ENCODE peak calls at places on chromosomes 11 and 22, in nine cellular contexts. F, G, Y, X, L, C, U, P and E are unnamed samples.

GRCh38 chr22:37479196-37479595 is 7.0 kb downstream of the MFNG start:
- DNase-seq in Y (no peak), C (no peak), X (no peak), F (no peak), L (no peak), P (no peak), G (no peak), U (no peak), E (no peak)

GRCh38 chr11:91871791-91872190 is 352.8 kb upstream of the FAT3 start:
- DNase-seq in C (no peak), U (no peak), Y (no peak), X (no peak), G (no peak), P (no peak), L (no peak), F (no peak), E (no peak)

GRCh38 chr11:117249571-117249970 is 17.1 kb downstream of the RNF214 start:
- DNase-seq in G (no peak), L (no peak), C (no peak), P (no peak), F (no peak), Y (no peak), X (no peak), U (no peak), E (no peak)

GRCh38 chr11:44987506-44987905 is 36.8 kb upstream of the TP53I11 start:
- DNase-seq in Y (no peak), L (no peak), C (no peak), U (no peak), F (no peak), X (no peak), G (no peak), P (no peak), E (no peak)

GRCh38 chr22:31496735-31497146 is 405 bp downstream of the SFI1 start:
- DNase-seq in X (no peak), L (no peak), P (no peak), F (no peak), Y (no peak), G (no peak), U (no peak), C (no peak), E (no peak)

GRCh38 chr22:20092477-20092854 is 12.4 kb downstream of the DGCR8 start:
- DNase-seq in C (no peak), F (no peak), U (no peak), P (no peak), L (no peak), X (no peak), G (no peak), Y (no peak), E (no peak)

GRCh38 chr11:12161137-12161536 is 50.7 kb downstream of the MICAL2 start:
- DNase-seq in Y (no peak), C (no peak), L (no peak), U (no peak), G (no peak), P (no peak), X (no peak), F (no peak), E (no peak)

GRCh38 chr11:86896486-86896885 is 58.7 kb downstream of the FZD4 start:
- DNase-seq in Y (peak), G (no peak), L (no peak), U (no peak), X (no peak), P (no peak), F (no peak), C (no peak), E (no peak)

GRCh38 chr11:93484716-93485115 is 58.5 kb downstream of the SMCO4 start:
- DNase-seq in G (no peak), F (no peak), C (no peak), L (no peak), P (no peak), Y (peak), X (no peak), U (no peak), E (peak)

GRCh38 chr11:119144825-119145476 is 3.9 kb upstream of the ABCG4 start:
- DNase-seq in U (peak), X (peak), P (peak), L (peak), C (peak), F (peak), G (peak), Y (peak), E (no peak)

GRCh38 chr11:117328414-117329010 is 858 bp downstream of the CEP164 start:
- DNase-seq in G (no peak), X (peak), F (no peak), C (no peak), L (peak), P (no peak), Y (peak), U (no peak), E (no peak)

GRCh38 chr11:80873309-80873999 is 1432.6 kb upstream of the TENM4 start:
- DNase-seq in C (no peak), U (no peak), G (no peak), X (no peak), L (no peak), P (no peak), Y (no peak), F (no peak), E (no peak)

GRCh38 chr11:47616726-47617416 is 22.7 kb upstream of the C1QTNF4 start:
- DNase-seq in F (no peak), Y (peak), X (no peak), L (peak), G (no peak), P (peak), C (peak), U (peak), E (no peak)

GRCh38 chr11:86551693-86552092 is 120.7 kb downstream of the ME3 start:
- DNase-seq in X (no peak), Y (no peak), C (no peak), F (no peak), P (no peak), G (no peak), U (peak), L (no peak), E (no peak)

GRCh38 chr11:121416909-121417567 is 35.1 kb upstream of the SORL1 start:
- DNase-seq in Y (peak), X (peak), F (no peak), L (peak), U (no peak), P (no peak), C (peak), G (peak), E (peak)

GRCh38 chr11:85643255-85643654 is 4.5 kb upstream of the TMEM126A start:
- DNase-seq in L (no peak), G (no peak), F (no peak), Y (no peak), P (no peak), U (no peak), X (no peak), C (no peak), E (no peak)

GRCh38 chr11:98940913-98941312 is 79.8 kb upstream of the CNTN5 start:
- DNase-seq in U (no peak), F (no peak), G (no peak), P (no peak), L (no peak), C (no peak), X (no peak), Y (no peak), E (no peak)

GRCh38 chr11:59078435-59078834 is 7.7 kb upstream of the GLYATL1B start:
- DNase-seq in C (no peak), X (no peak), U (no peak), L (no peak), F (no peak), G (no peak), Y (no peak), P (no peak), E (peak)

GRCh38 chr11:57801185-57801490 is 39.5 kb downstream of the CTNND1 start:
- DNase-seq in X (no peak), F (no peak), G (no peak), P (no peak), C (no peak), L (no peak), U (no peak), Y (no peak), E (no peak)

GRCh38 chr11:34565417-34566208 is 52.0 kb upstream of the ELF5 start:
- DNase-seq in Y (no peak), X (no peak), P (peak), F (no peak), L (no peak), U (peak), G (no peak), C (no peak), E (no peak)

GRCh38 chr11:61477734-61478148 is 30.8 kb upstream of the LRRC10B start:
- DNase-seq in G (no peak), X (peak), P (no peak), Y (no peak), F (peak), L (peak), U (no peak), C (peak), E (no peak)

GRCh38 chr11:69666752-69667536 is 8.2 kb downstream of the LTO1 start:
- DNase-seq in F (no peak), G (no peak), L (peak), P (no peak), X (no peak), C (no peak), Y (no peak), U (no peak), E (no peak)

GRCh38 chr11:101686514-101686913 is 102.7 kb upstream of the TRPC6 start:
- DNase-seq in P (peak), X (peak), C (no peak), G (no peak), Y (peak), U (no peak), L (no peak), F (no peak), E (no peak)

DNA sequence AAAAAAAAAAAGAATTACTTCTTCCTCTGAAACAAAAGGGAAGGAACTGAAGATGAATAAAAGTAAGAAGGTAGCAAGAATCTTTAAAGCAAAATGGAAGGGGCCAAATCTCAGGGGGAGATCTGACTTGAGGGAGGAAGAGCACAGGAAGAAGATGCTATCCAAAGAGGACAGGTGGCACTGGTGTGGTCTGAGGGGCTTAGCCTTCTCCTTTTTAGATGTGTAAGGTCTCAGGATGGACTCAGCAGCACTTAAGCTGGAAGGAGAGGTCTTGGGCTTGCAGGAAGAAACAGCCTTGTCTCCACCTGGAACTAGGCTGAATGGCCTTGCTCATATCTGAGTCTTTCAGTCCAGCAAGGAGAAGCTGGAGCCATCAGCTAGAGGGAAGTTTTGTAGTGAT is 5.0 kb upstream of the RNF169 start:
- DNase-seq in C (no peak), U (no peak), P (no peak), F (no peak), G (no peak), X (no peak), L (no peak), Y (no peak), E (peak)
- H3K27ac ChIP-seq in C (no peak), U (no peak), P (no peak), F (no peak), G (no peak), X (no peak), L (no peak), Y (no peak), E (no peak)

DNA sequence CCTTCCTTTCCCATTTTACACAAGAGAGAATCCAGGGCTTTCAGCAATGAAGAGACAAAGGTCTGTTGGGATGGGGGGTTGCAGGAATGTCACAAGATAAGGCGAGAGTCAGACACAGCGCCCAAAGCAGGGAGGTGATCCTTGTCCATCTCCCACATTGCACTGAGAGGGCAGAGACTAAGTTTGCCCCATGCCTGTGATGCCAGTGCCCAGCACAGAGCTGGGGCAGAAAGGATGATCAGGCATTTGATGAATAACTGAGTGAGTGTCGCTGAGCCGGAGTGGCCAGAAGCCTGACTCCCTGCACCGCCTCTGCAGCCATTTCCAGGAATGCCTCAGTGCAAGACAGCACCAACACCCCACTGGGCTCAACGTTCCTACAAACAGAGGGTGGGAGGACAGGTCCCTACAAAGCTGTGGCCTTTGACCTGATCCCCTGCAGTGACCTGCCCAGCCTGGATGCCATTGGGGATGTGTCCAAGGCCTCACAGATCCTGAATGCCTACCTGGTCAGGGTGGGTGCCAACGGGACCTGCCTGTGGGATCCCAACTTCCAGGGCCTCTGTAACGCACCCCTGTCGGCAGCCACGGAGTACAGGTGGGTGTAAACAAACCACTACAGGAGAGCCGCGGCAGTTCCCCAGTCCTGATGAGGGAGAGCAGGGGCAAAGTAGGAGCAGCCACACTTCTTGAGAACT is 2.3 kb downstream of the UPK3A start:
- DNase-seq in P (no peak), X (no peak), C (no peak), L (no peak), F (no peak), Y (no peak), G (no peak), U (peak), E (no peak)
- H3K4me3 ChIP-seq in P (no peak), X (no peak), C (no peak), L (no peak), F (no peak), Y (no peak), G (no peak), U (peak), E (no peak)

DNA sequence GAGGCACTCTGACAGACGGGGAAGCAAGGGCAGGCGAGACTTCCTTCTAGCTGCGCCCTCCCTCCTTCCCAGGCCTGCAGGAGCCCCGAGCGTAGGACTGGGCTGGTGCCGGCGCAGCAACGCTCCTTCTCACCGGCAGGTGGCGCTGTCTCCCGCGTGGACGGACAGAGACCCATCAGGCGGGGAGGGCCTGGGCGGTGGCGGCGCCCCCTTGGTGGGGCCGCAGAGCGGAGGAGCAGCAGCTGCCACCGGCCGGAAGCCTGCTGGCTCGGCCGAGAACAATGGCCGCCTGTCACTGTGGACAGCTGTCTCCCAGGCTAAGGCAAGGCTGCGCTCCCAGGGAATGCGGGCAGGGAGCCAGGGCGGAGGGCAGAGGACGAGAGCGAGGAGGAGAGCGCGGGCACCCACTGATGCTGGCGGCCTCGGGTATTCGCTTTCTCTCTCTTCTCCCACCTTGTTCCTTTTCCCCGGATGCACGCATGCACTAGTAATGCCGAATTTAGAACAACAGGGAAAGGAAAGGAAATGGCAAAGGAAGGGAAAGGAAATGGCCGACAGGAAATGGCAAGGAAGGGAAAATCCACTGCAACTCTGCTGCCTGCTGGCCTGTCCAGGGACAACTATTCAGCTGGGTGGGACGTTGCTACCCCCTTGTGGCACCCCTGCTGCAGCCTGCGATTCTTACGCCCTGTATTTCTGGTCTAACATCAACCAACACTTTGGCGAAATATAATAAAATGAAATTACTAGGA is 14.4 kb downstream of the PPM1F start:
- DNase-seq in C (peak), Y (peak), U (peak), G (peak), X (peak), P (peak), F (peak), L (peak), E (peak)
- TF ChIP-seq POLR2A in C (peak), Y (no peak), U (peak), G (no peak), X (no peak), P (no peak), F (no peak), L (no peak), E (no peak)

DNA sequence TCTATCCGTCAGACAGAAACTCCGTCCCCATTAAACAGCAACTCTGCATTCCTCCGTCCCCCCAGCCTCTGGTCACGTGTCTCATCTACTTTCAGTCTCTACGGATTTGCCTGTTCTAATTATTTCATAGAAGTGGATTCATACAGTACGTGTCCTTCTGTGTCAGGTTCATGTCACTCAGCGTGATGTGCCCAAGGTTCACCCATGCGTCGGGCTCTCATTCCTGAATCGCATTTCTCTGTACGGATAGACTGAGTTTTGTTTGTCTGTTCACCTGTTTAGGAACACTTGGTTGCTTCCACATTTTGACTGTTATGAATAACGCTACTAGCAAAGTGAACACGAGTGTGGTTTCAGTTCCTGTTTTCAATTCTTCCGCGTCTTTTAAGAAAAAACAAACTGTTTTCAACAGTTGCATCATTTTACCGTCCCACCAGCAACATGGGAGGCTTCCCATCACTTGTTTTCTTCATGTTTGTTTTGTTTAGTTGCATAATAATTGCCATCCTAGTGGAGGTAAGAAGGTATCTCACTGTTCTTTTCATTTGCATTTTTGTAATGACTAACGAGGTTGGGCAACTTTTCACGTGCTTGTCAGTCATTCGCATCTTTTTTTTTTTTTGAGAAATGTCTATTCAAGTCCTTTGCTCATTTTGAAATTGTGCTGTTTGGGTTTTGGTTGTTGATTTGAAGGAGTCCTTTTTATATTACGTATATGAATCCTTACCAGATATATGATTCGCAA is 8.9 kb upstream of the NLRP6 start:
- DNase-seq in U (peak), F (no peak), C (no peak), X (no peak), L (no peak), G (no peak), Y (no peak), P (no peak), E (no peak)
- H3K27ac ChIP-seq in U (no peak), F (no peak), C (peak), X (peak), L (no peak), G (peak), Y (no peak), P (no peak), E (peak)

GRCh38 chr22:39856588-39856987 is 37.0 kb downstream of the ENTHD1 start:
- DNase-seq in Y (no peak), X (no peak), C (no peak), P (no peak), L (no peak), F (no peak), G (no peak), U (peak), E (no peak)

DNA sequence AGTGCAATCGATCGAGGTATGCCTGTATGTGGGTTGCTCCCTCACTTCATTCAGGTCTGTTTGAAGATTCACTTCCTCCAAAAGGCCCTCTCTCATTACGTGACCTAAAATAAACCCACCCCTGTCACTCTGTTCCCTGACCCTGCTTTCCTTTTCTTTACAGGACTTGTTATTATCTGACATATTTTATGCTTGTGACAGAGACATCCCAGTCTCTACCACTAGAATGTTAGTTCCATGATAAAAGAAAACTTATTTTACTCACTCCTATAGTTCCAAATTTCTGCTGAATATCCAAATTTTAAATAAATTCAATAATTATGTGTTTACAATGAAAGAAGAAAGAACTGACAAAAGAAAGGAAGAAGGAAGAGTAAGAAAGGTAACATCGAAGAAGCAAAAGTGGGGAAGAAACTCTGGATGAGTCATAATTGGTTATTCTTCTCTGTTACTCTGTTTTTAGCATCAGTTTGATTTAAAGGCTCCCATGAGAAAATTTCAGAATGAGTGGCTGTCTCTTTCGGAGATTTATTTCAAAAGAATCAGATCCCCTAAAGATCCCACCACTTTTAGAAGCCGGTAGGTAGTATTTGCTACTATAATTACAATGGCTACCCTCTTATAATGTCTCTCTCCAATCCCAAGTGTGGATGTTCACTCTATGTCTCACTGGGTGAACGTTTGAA is 33.5 kb downstream of the ENTHD1 start:
- DNase-seq in F (no peak), C (no peak), G (no peak), U (no peak), L (no peak), P (no peak), Y (no peak), X (no peak), E (no peak)
- H3K4me3 ChIP-seq in F (no peak), C (no peak), G (no peak), U (no peak), L (no peak), P (no peak), Y (no peak), X (no peak), E (no peak)

GRCh38 chr22:40716116-40716515 is 36.8 kb downstream of the MCHR1 start:
- DNase-seq in L (no peak), G (no peak), F (no peak), P (no peak), C (no peak), U (no peak), X (no peak), Y (no peak), E (no peak)
- TF ChIP-seq POLR2A in L (no peak), G (no peak), F (no peak), P (no peak), C (no peak), U (no peak), X (no peak), Y (no peak), E (no peak)

GRCh38 chr11:8767466-8768142 is 85.0 kb downstream of the RPL27A start:
- DNase-seq in Y (no peak), L (no peak), X (no peak), U (no peak), P (no peak), G (no peak), F (no peak), C (no peak), E (no peak)

GRCh38 chr11:8766993-8767374 is 84.4 kb downstream of the RPL27A start:
- DNase-seq in U (no peak), L (no peak), F (no peak), X (no peak), C (no peak), P (no peak), G (peak), Y (no peak), E (no peak)

GRCh38 chr11:8765294-8765693 is 82.7 kb downstream of the RPL27A start:
- DNase-seq in P (no peak), U (peak), X (no peak), L (no peak), Y (peak), G (no peak), F (no peak), C (no peak), E (no peak)

GRCh38 chr11:8768625-8769333 is 86.2 kb downstream of the RPL27A start:
- DNase-seq in X (no peak), F (no peak), P (peak), U (peak), Y (peak), C (no peak), G (no peak), L (no peak), E (no peak)

GRCh38 chr11:8766043-8766992 is 83.7 kb downstream of the RPL27A start:
- DNase-seq in F (no peak), U (no peak), Y (peak), X (no peak), L (peak), C (no peak), P (no peak), G (no peak), E (no peak)
- H3K27ac ChIP-seq in F (peak), U (no peak), Y (peak), X (peak), L (peak), C (peak), P (peak), G (peak), E (peak)